ENCODE peak calls at places on chromosomes 1 and 21, in six cellular contexts. Y, J, S, O, H and F are unnamed samples.

GRCh38 chr1:90725961-90726715 is 9.0 kb upstream of the BARHL2 start:
- DNase-seq in H (no peak), J (no peak), Y (no peak), O (no peak), S (peak; percentile 50), F (peak; percentile 89)

GRCh38 chr1:230187290-230187689 is 120.3 kb downstream of the GALNT2 start:
- DNase-seq in H (no peak), S (no peak), J (no peak), Y (no peak), O (no peak), F (no peak)

GRCh38 chr1:214208525-214208924 is 72.4 kb upstream of the SMYD2 start:
- DNase-seq in S (no peak), Y (no peak), H (no peak), J (no peak), O (no peak), F (no peak)

GRCh38 chr1:86472767-86473166 is 4.0 kb downstream of the CLCA1 start:
- DNase-seq in J (no peak), Y (no peak), S (no peak), O (no peak), H (no peak), F (no peak)

GRCh38 chr1:58964428-58964827 is 180.6 kb upstream of the JUN start:
- DNase-seq in S (no peak), J (no peak), Y (no peak), O (peak; percentile 26), H (no peak), F (no peak)

GRCh38 chr1:177172866-177173265 is 2.1 kb downstream of the BRINP2 start:
- DNase-seq in H (no peak), Y (no peak), O (no peak), S (no peak), J (no peak), F (no peak)

GRCh38 chr1:14826172-14826636 is 227.7 kb downstream of the KAZN start:
- DNase-seq in O (peak; percentile 23), J (no peak), Y (no peak), H (peak; percentile 88), S (no peak), F (no peak)

GRCh38 chr1:229278120-229278741 is 7.3 kb downstream of the RAB4A start:
- DNase-seq in Y (no peak), S (no peak), H (no peak), J (no peak), O (no peak), F (peak; percentile 42)

GRCh38 chr21:38460171-38460742 is 38.0 kb downstream of the ERG start:
- DNase-seq in H (no peak), O (no peak), S (no peak), Y (no peak), J (no peak), F (no peak)

GRCh38 chr1:85134583-85135455 is 66.0 kb downstream of the SYDE2 start:
- DNase-seq in H (no peak), J (no peak), O (peak; percentile 37), Y (no peak), S (no peak), F (no peak)

GRCh38 chr1:224494343-224494742 is 59.7 kb upstream of the WDR26 start:
- DNase-seq in J (no peak), Y (no peak), S (no peak), O (no peak), H (no peak), F (no peak)

GRCh38 chr1:210062033-210062432 is 124.0 kb downstream of the SYT14 start:
- DNase-seq in H (no peak), Y (no peak), S (no peak), O (no peak), J (no peak), F (no peak)

GRCh38 chr1:239387304-239388231 is 1.2 kb downstream of the CHRM3 start:
- DNase-seq in Y (no peak), S (peak; percentile 67), J (no peak), H (no peak), O (peak; percentile 18), F (no peak)

GRCh38 chr1:160942926-160943325 is 11.7 kb downstream of the ITLN2 start:
- DNase-seq in S (no peak), J (no peak), O (no peak), H (no peak), Y (no peak), F (no peak)

GRCh38 chr1:48947761-48948537 is 171.3 kb upstream of the BEND5 start:
- DNase-seq in Y (no peak), J (no peak), S (peak; percentile 43), O (no peak), H (no peak), F (no peak)

GRCh38 chr1:56335394-56335793 is 244.0 kb downstream of the PLPP3 start:
- DNase-seq in H (no peak), S (no peak), O (no peak), J (no peak), Y (no peak), F (no peak)

GRCh38 chr1:198612471-198613265 is 26.2 kb upstream of the PTPRC start:
- DNase-seq in S (no peak), Y (no peak), J (no peak), H (no peak), O (no peak), F (no peak)

GRCh38 chr1:155012052-155012546 is 9.5 kb downstream of the ZBTB7B start:
- DNase-seq in J (peak; percentile 77), O (peak; percentile 85), H (peak; percentile 90), Y (peak; percentile 91), S (peak; percentile 88), F (peak; percentile 96)

GRCh38 chr1:183516725-183517124 is 44.4 kb downstream of the SMG7 start:
- DNase-seq in S (no peak), H (no peak), Y (no peak), J (no peak), O (no peak), F (no peak)

GRCh38 chr1:170863600-170863999 is 71.7 kb upstream of the MROH9 start:
- DNase-seq in Y (no peak), O (no peak), H (no peak), J (no peak), S (no peak), F (no peak)

GRCh38 chr1:206503591-206504362 is 3.6 kb upstream of the RASSF5 start:
- DNase-seq in H (peak; percentile 80), J (peak; percentile 80), O (peak; percentile 16), S (no peak), Y (no peak), F (no peak)

GRCh38 chr21:36560933-36561575 is 81.1 kb upstream of the CLDN14 start:
- DNase-seq in O (no peak), S (peak; percentile 16), H (no peak), J (no peak), Y (no peak), F (no peak)

GRCh38 chr1:213796525-213796924 is 191.2 kb upstream of the PROX1 start:
- DNase-seq in O (no peak), S (no peak), Y (no peak), H (no peak), J (no peak), F (no peak)

GRCh38 chr1:94160811-94161210 is 39.9 kb upstream of the ABCA4 start:
- DNase-seq in J (no peak), O (no peak), H (no peak), S (no peak), Y (no peak), F (no peak)

GRCh38 chr1:20666804-20667203 is 5.6 kb upstream of the DDOST start:
- DNase-seq in S (no peak), H (no peak), J (peak; percentile 81), O (no peak), Y (no peak), F (no peak)

GRCh38 chr1:225747566-225747965 is 30.1 kb upstream of the SRP9 start:
- DNase-seq in Y (no peak), H (no peak), S (no peak), O (no peak), J (no peak), F (no peak)

GRCh38 chr1:225749706-225750105 is 27.9 kb upstream of the SRP9 start:
- DNase-seq in J (no peak), O (no peak), H (no peak), Y (no peak), S (no peak), F (no peak)

GRCh38 chr1:225750420-225750819 is 27.2 kb upstream of the SRP9 start:
- DNase-seq in Y (no peak), J (no peak), H (no peak), O (no peak), S (no peak), F (no peak)

GRCh38 chr1:225746361-225747179 is 31.1 kb upstream of the SRP9 start:
- DNase-seq in O (peak; percentile 71), Y (no peak), S (peak; percentile 77), H (peak; percentile 85), J (no peak), F (peak; percentile 94)

DNA sequence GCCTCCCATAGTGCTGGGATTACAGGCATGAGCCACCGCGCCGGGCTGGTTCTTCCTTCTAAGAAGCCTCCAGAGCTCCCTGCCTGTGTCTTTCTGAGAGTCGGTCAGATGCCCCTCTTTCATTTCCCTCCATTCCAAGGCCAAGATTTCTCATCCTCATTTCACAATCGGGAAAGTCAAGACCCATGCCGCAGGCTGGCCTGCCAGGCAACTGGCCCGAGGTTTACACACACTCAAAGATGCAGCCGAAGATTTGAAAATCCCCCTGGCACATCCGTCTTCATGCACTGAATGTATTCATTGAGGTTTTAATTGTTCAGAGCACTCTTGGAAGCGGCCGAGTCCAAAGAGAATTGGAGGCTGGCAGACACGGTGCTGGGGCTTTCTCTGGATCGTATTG is 29.1 kb upstream of the SRP9 start:
- DNase-seq in H (no peak), J (no peak), S (no peak), O (no peak), Y (no peak), F (no peak)
- TF ChIP-seq POLR2AphosphoS5 in H (no peak), J (no peak), S (no peak), O (no peak), Y (no peak), F (no peak)

GRCh38 chr1:67853704-67854103 is 20.4 kb upstream of the GNG12 start:
- DNase-seq in S (peak; percentile 95), H (no peak), Y (no peak), O (peak; percentile 52), J (peak; percentile 76), F (no peak)
- TF ChIP-seq EP300 in S (no peak), H (no peak), Y (no peak), O (no peak), J (peak; percentile 7), F (no peak)

GRCh38 chr1:41918450-41919043 is at the start of gene HIVEP3:
- DNase-seq in O (no peak), Y (no peak), H (no peak), S (peak; percentile 43), J (no peak), F (peak; percentile 86)
- TF ChIP-seq POLR2AphosphoS5 in O (no peak), Y (no peak), H (no peak), S (no peak), J (no peak), F (no peak)

GRCh38 chr1:241642593-241642944 is 2.4 kb upstream of the CHML start:
- DNase-seq in H (no peak), Y (no peak), O (peak; percentile 33), J (no peak), S (no peak), F (no peak)

GRCh38 chr1:241640149-241640866 is at the start of the genes CHML and OPN3:
- DNase-seq in S (peak; percentile 95), H (peak; percentile 95), J (peak; percentile 99), Y (peak; percentile 95), O (peak; percentile 97), F (peak; percentile 96)

GRCh38 chr1:241639653-241640148 is 468 bp downstream of the CHML start:
- DNase-seq in Y (peak; percentile 78), O (peak; percentile 42), J (peak; percentile 68), S (peak; percentile 69), H (peak; percentile 70), F (no peak)

GRCh38 chr1:241641748-241642592 is 1.8 kb upstream of the CHML start:
- DNase-seq in S (no peak), Y (no peak), H (no peak), O (no peak), J (no peak), F (no peak)

GRCh38 chr1:241640867-241641542 is 836 bp upstream of the CHML start:
- DNase-seq in J (no peak), Y (no peak), H (no peak), S (no peak), O (peak; percentile 63), F (no peak)
- TF ChIP-seq EP300 in J (no peak), Y (no peak), H (no peak), S (no peak), O (no peak), F (no peak)